ENCODE peak calls at places on chromosome 5, in eight cellular contexts. One of them, this sample, is unnamed.
A peak's percentile ranks its signal among the peaks of the same experiment; 100 is the strongest.

GRCh38 chr5:159444441-159445082 is 114.3 kb upstream of the IL12B start:
- DNase-seq in heart right ventricle: no peak
- DNase-seq in Caki2: peak; percentile 89
- DNase-seq in GM12864: no peak
- DNase-seq in activated T-cell treated with anti-CD3 and anti-CD28 coated beads for 24 hours: no peak
- DNase-seq in Right ventricle myocardium superior: no peak
- DNase-seq in activated effector memory CD4-positive, alpha-beta T cell treated with Interleukin-2 at 50 U/mL for 16 hours: no peak
- DNase-seq in GM20000: peak; percentile 45
- DNase-seq in this sample: no peak

GRCh38 chr5:79853676-79854418 is 137.2 kb downstream of the MTX3 start:
- DNase-seq in heart right ventricle: no peak
- DNase-seq in Caki2: peak; percentile 6
- DNase-seq in GM12864: peak; percentile 8
- DNase-seq in activated T-cell treated with anti-CD3 and anti-CD28 coated beads for 24 hours: peak; percentile 15
- DNase-seq in Right ventricle myocardium superior: no peak
- DNase-seq in activated effector memory CD4-positive, alpha-beta T cell treated with Interleukin-2 at 50 U/mL for 16 hours: no peak
- DNase-seq in GM20000: no peak
- DNase-seq in this sample: no peak

GRCh38 chr5:123512631-123513461 is 869 bp downstream of the CSNK1G3 start:
- DNase-seq in heart right ventricle: peak; percentile 29
- DNase-seq in Caki2: peak; percentile 41
- DNase-seq in GM12864: no peak
- DNase-seq in activated T-cell treated with anti-CD3 and anti-CD28 coated beads for 24 hours: peak; percentile 21
- DNase-seq in Right ventricle myocardium superior: peak; percentile 58
- DNase-seq in activated effector memory CD4-positive, alpha-beta T cell treated with Interleukin-2 at 50 U/mL for 16 hours: peak; percentile 7
- DNase-seq in GM20000: peak; percentile 65
- DNase-seq in this sample: no peak

GRCh38 chr5:157511656-157512644 is 51.9 kb downstream of the NIPAL4 start:
- DNase-seq in heart right ventricle: peak; percentile 95
- DNase-seq in Caki2: peak; percentile 88
- DNase-seq in GM12864: no peak
- DNase-seq in activated T-cell treated with anti-CD3 and anti-CD28 coated beads for 24 hours: peak; percentile 18
- DNase-seq in Right ventricle myocardium superior: peak; percentile 95
- DNase-seq in activated effector memory CD4-positive, alpha-beta T cell treated with Interleukin-2 at 50 U/mL for 16 hours: peak; percentile 29
- DNase-seq in GM20000: no peak
- DNase-seq in this sample: peak; percentile 95

GRCh38 chr5:166722939-166723338 is 1568.5 kb upstream of the WWC1 start:
- DNase-seq in heart right ventricle: no peak
- DNase-seq in Caki2: peak; percentile 63
- DNase-seq in GM12864: no peak
- DNase-seq in activated T-cell treated with anti-CD3 and anti-CD28 coated beads for 24 hours: no peak
- DNase-seq in Right ventricle myocardium superior: no peak
- DNase-seq in activated effector memory CD4-positive, alpha-beta T cell treated with Interleukin-2 at 50 U/mL for 16 hours: no peak
- DNase-seq in GM20000: no peak
- DNase-seq in this sample: no peak

GRCh38 chr5:14787801-14788579 is 83.6 kb downstream of the ANKH start:
- DNase-seq in heart right ventricle: no peak
- DNase-seq in Caki2: no peak
- DNase-seq in GM12864: no peak
- DNase-seq in activated T-cell treated with anti-CD3 and anti-CD28 coated beads for 24 hours: no peak
- DNase-seq in Right ventricle myocardium superior: no peak
- DNase-seq in activated effector memory CD4-positive, alpha-beta T cell treated with Interleukin-2 at 50 U/mL for 16 hours: no peak
- DNase-seq in GM20000: no peak
- DNase-seq in this sample: no peak

GRCh38 chr5:148085934-148086333 is 22.2 kb downstream of the SPINK5 start:
- DNase-seq in heart right ventricle: no peak
- DNase-seq in Caki2: no peak
- DNase-seq in GM12864: no peak
- DNase-seq in activated T-cell treated with anti-CD3 and anti-CD28 coated beads for 24 hours: no peak
- DNase-seq in Right ventricle myocardium superior: no peak
- DNase-seq in activated effector memory CD4-positive, alpha-beta T cell treated with Interleukin-2 at 50 U/mL for 16 hours: no peak
- DNase-seq in GM20000: no peak
- DNase-seq in this sample: no peak

GRCh38 chr5:179226696-179227095 is 118.6 kb downstream of the ADAMTS2 start:
- DNase-seq in heart right ventricle: no peak
- DNase-seq in Caki2: no peak
- DNase-seq in GM12864: no peak
- DNase-seq in activated T-cell treated with anti-CD3 and anti-CD28 coated beads for 24 hours: no peak
- DNase-seq in Right ventricle myocardium superior: peak; percentile 16
- DNase-seq in activated effector memory CD4-positive, alpha-beta T cell treated with Interleukin-2 at 50 U/mL for 16 hours: no peak
- DNase-seq in GM20000: no peak
- DNase-seq in this sample: no peak

GRCh38 chr5:128885649-128886255 is 79.5 kb upstream of the SLC27A6 start:
- DNase-seq in heart right ventricle: no peak
- DNase-seq in Caki2: no peak
- DNase-seq in GM12864: no peak
- DNase-seq in activated T-cell treated with anti-CD3 and anti-CD28 coated beads for 24 hours: no peak
- DNase-seq in Right ventricle myocardium superior: no peak
- DNase-seq in activated effector memory CD4-positive, alpha-beta T cell treated with Interleukin-2 at 50 U/mL for 16 hours: no peak
- DNase-seq in GM20000: no peak
- DNase-seq in this sample: no peak

GRCh38 chr5:5371005-5371404 is 51.5 kb upstream of the ICE1 start:
- DNase-seq in heart right ventricle: no peak
- DNase-seq in Caki2: no peak
- DNase-seq in GM12864: no peak
- DNase-seq in activated T-cell treated with anti-CD3 and anti-CD28 coated beads for 24 hours: no peak
- DNase-seq in Right ventricle myocardium superior: no peak
- DNase-seq in activated effector memory CD4-positive, alpha-beta T cell treated with Interleukin-2 at 50 U/mL for 16 hours: no peak
- DNase-seq in GM20000: no peak
- DNase-seq in this sample: no peak

GRCh38 chr5:176653986-176654385 is 6.7 kb downstream of the TSPAN17 start:
- DNase-seq in heart right ventricle: no peak
- DNase-seq in Caki2: no peak
- DNase-seq in GM12864: no peak
- DNase-seq in activated T-cell treated with anti-CD3 and anti-CD28 coated beads for 24 hours: no peak
- DNase-seq in Right ventricle myocardium superior: no peak
- DNase-seq in activated effector memory CD4-positive, alpha-beta T cell treated with Interleukin-2 at 50 U/mL for 16 hours: no peak
- DNase-seq in GM20000: no peak
- DNase-seq in this sample: no peak

GRCh38 chr5:154967419-154968024 is 26.6 kb downstream of the MRPL22 start:
- DNase-seq in heart right ventricle: peak; percentile 16
- DNase-seq in Caki2: no peak
- DNase-seq in GM12864: no peak
- DNase-seq in activated T-cell treated with anti-CD3 and anti-CD28 coated beads for 24 hours: no peak
- DNase-seq in Right ventricle myocardium superior: no peak
- DNase-seq in activated effector memory CD4-positive, alpha-beta T cell treated with Interleukin-2 at 50 U/mL for 16 hours: no peak
- DNase-seq in GM20000: peak; percentile 14
- DNase-seq in this sample: no peak

GRCh38 chr5:134175874-134176522 is 752 bp downstream of the SKP1 start:
- DNase-seq in heart right ventricle: peak; percentile 21
- DNase-seq in Caki2: peak; percentile 21
- DNase-seq in GM12864: no peak
- DNase-seq in activated T-cell treated with anti-CD3 and anti-CD28 coated beads for 24 hours: no peak
- DNase-seq in Right ventricle myocardium superior: peak; percentile 45
- DNase-seq in activated effector memory CD4-positive, alpha-beta T cell treated with Interleukin-2 at 50 U/mL for 16 hours: no peak
- DNase-seq in GM20000: no peak
- DNase-seq in this sample: no peak

GRCh38 chr5:111774525-111774924 is 17.5 kb upstream of the NREP start:
- DNase-seq in heart right ventricle: no peak
- DNase-seq in Caki2: no peak
- DNase-seq in GM12864: no peak
- DNase-seq in activated T-cell treated with anti-CD3 and anti-CD28 coated beads for 24 hours: no peak
- DNase-seq in Right ventricle myocardium superior: peak; percentile 48
- DNase-seq in activated effector memory CD4-positive, alpha-beta T cell treated with Interleukin-2 at 50 U/mL for 16 hours: no peak
- DNase-seq in GM20000: no peak
- DNase-seq in this sample: no peak

GRCh38 chr5:149685494-149685893 is 44.6 kb upstream of the PPARGC1B start:
- DNase-seq in heart right ventricle: no peak
- DNase-seq in Caki2: no peak
- DNase-seq in GM12864: no peak
- DNase-seq in activated T-cell treated with anti-CD3 and anti-CD28 coated beads for 24 hours: no peak
- DNase-seq in Right ventricle myocardium superior: no peak
- DNase-seq in activated effector memory CD4-positive, alpha-beta T cell treated with Interleukin-2 at 50 U/mL for 16 hours: no peak
- DNase-seq in GM20000: no peak
- DNase-seq in this sample: no peak

GRCh38 chr5:122586351-122586750 is 188.5 kb upstream of the SNX2 start:
- DNase-seq in heart right ventricle: no peak
- DNase-seq in Caki2: no peak
- DNase-seq in GM12864: no peak
- DNase-seq in activated T-cell treated with anti-CD3 and anti-CD28 coated beads for 24 hours: no peak
- DNase-seq in Right ventricle myocardium superior: no peak
- DNase-seq in activated effector memory CD4-positive, alpha-beta T cell treated with Interleukin-2 at 50 U/mL for 16 hours: no peak
- DNase-seq in GM20000: no peak
- DNase-seq in this sample: peak; percentile 1

GRCh38 chr5:68068204-68068603 is 147.4 kb upstream of the PIK3R1 start:
- DNase-seq in heart right ventricle: no peak
- DNase-seq in Caki2: no peak
- DNase-seq in GM12864: no peak
- DNase-seq in activated T-cell treated with anti-CD3 and anti-CD28 coated beads for 24 hours: no peak
- DNase-seq in Right ventricle myocardium superior: no peak
- DNase-seq in activated effector memory CD4-positive, alpha-beta T cell treated with Interleukin-2 at 50 U/mL for 16 hours: no peak
- DNase-seq in GM20000: no peak
- DNase-seq in this sample: peak; percentile 52

GRCh38 chr5:99590806-99591205 is 662.0 kb upstream of the CHD1 start:
- DNase-seq in heart right ventricle: no peak
- DNase-seq in Caki2: no peak
- DNase-seq in GM12864: no peak
- DNase-seq in activated T-cell treated with anti-CD3 and anti-CD28 coated beads for 24 hours: no peak
- DNase-seq in Right ventricle myocardium superior: no peak
- DNase-seq in activated effector memory CD4-positive, alpha-beta T cell treated with Interleukin-2 at 50 U/mL for 16 hours: no peak
- DNase-seq in GM20000: no peak
- DNase-seq in this sample: no peak

GRCh38 chr5:74028976-74029375 is 403.0 kb downstream of the ARHGEF28 start:
- DNase-seq in heart right ventricle: no peak
- DNase-seq in Caki2: no peak
- DNase-seq in GM12864: no peak
- DNase-seq in activated T-cell treated with anti-CD3 and anti-CD28 coated beads for 24 hours: no peak
- DNase-seq in Right ventricle myocardium superior: no peak
- DNase-seq in activated effector memory CD4-positive, alpha-beta T cell treated with Interleukin-2 at 50 U/mL for 16 hours: no peak
- DNase-seq in GM20000: no peak
- DNase-seq in this sample: no peak

GRCh38 chr5:111530298-111530740 is 18.0 kb upstream of the STARD4 start:
- DNase-seq in heart right ventricle: peak; percentile 82
- DNase-seq in Caki2: peak; percentile 81
- DNase-seq in GM12864: peak; percentile 55
- DNase-seq in activated T-cell treated with anti-CD3 and anti-CD28 coated beads for 24 hours: peak; percentile 68
- DNase-seq in Right ventricle myocardium superior: peak; percentile 80
- DNase-seq in activated effector memory CD4-positive, alpha-beta T cell treated with Interleukin-2 at 50 U/mL for 16 hours: peak; percentile 77
- DNase-seq in GM20000: peak; percentile 50
- DNase-seq in this sample: no peak

GRCh38 chr5:43627028-43627427 is 24.0 kb downstream of the NNT start:
- DNase-seq in heart right ventricle: peak; percentile 36
- DNase-seq in Caki2: peak; percentile 60
- DNase-seq in GM12864: no peak
- DNase-seq in activated T-cell treated with anti-CD3 and anti-CD28 coated beads for 24 hours: no peak
- DNase-seq in Right ventricle myocardium superior: peak; percentile 44
- DNase-seq in activated effector memory CD4-positive, alpha-beta T cell treated with Interleukin-2 at 50 U/mL for 16 hours: no peak
- DNase-seq in GM20000: no peak
- DNase-seq in this sample: no peak